ENCODE peak calls at places on chromosomes 12 and 14, in five cellular contexts. I, P, T, L and M are unnamed samples.

GRCh38 chr12:105742567-105742874 is 396.2 kb downstream of the NUAK1 start:
- DNase-seq in I (no peak), P (no peak), T (no peak), L (no peak), M (no peak)

GRCh38 chr12:30417697-30418231 is 277.9 kb downstream of the IPO8 start:
- DNase-seq in I (peak), P (peak), T (no peak), L (no peak), M (peak)

GRCh38 chr14:21087294-21088091 is 11.0 kb downstream of the ZNF219 start:
- DNase-seq in I (no peak), P (no peak), T (peak), L (peak), M (peak)

GRCh38 chr12:75977952-75978671 is 53.5 kb downstream of the PHLDA1 start:
- DNase-seq in I (peak), P (peak), T (peak), L (no peak), M (peak)

GRCh38 chr14:20489093-20489994 is 16.0 kb upstream of the RNASE10 start:
- DNase-seq in I (peak), P (no peak), T (no peak), L (no peak), M (peak)

GRCh38 chr14:106377432-106377831 is 851.0 kb downstream of the TMEM121 start:
- DNase-seq in I (no peak), P (no peak), T (no peak), L (no peak), M (no peak)

GRCh38 chr12:81987351-81987750 is 228.2 kb upstream of the PPFIA2 start:
- DNase-seq in I (no peak), P (no peak), T (no peak), L (no peak), M (peak)

GRCh38 chr12:100474617-100475016 is 951 bp downstream of the NR1H4 start:
- DNase-seq in I (no peak), P (no peak), T (no peak), L (no peak), M (no peak)

GRCh38 chr14:99971929-99972747 is 93.1 kb upstream of the EVL start:
- DNase-seq in I (peak), P (no peak), T (peak), L (peak), M (peak)

GRCh38 chr12:102958073-102958829 is 777 bp downstream of the ASCL1 start:
- DNase-seq in I (peak), P (no peak), T (peak), L (peak), M (peak)

GRCh38 chr14:105412768-105413541 is 6.7 kb upstream of the MTA1 start:
- DNase-seq in I (no peak), P (no peak), T (no peak), L (no peak), M (peak)

GRCh38 chr12:62006076-62006732 is 254.0 kb upstream of the USP15 start:
- DNase-seq in I (peak), P (peak), T (peak), L (no peak), M (peak)

GRCh38 chr12:120669055-120669828 is 17.7 kb upstream of the MLEC start:
- DNase-seq in I (peak), P (no peak), T (no peak), L (no peak), M (peak)

GRCh38 chr12:94207467-94208432 is 59.4 kb downstream of the PLXNC1 start:
- DNase-seq in I (no peak), P (no peak), T (no peak), L (no peak), M (no peak)

GRCh38 chr14:102592969-102593840 is 756 bp downstream of the RCOR1 start:
- DNase-seq in I (peak), P (no peak), T (peak), L (peak), M (peak)

GRCh38 chr12:120862664-120863063 is 41.5 kb downstream of the SPPL3 start:
- DNase-seq in I (no peak), P (no peak), T (no peak), L (no peak), M (no peak)

GRCh38 chr12:57740656-57741412 is 2.3 kb upstream of the AGAP2 start:
- DNase-seq in I (no peak), P (no peak), T (peak), L (no peak), M (peak)

GRCh38 chr12:47282206-47282605 is 202.4 kb upstream of the AMIGO2 start:
- DNase-seq in I (peak), P (no peak), T (no peak), L (no peak), M (no peak)

GRCh38 chr14:76953196-76953945 is 75.1 kb downstream of the IRF2BPL start:
- DNase-seq in I (peak), P (no peak), T (no peak), L (peak), M (peak)

GRCh38 chr12:62438098-62438692 is 28.4 kb upstream of the MON2 start:
- DNase-seq in I (peak), P (peak), T (peak), L (no peak), M (peak)